ENCODE peak calls at places on chromosome 5, in nine cellular contexts. T, G, H, I, K, R, E, O and F are unnamed samples.

GRCh38 chr5:102807878-102808502 is 52.9 kb downstream of the PAM start:
- DNase-seq in H (no peak), E (no peak), K (no peak), G (peak), R (no peak), O (no peak), T (no peak), I (peak), F (no peak)

GRCh38 chr5:139746691-139747582 is 48.7 kb upstream of the PSD2 start:
- DNase-seq in E (peak), G (no peak), I (no peak), H (peak), K (no peak), R (no peak), T (peak), O (no peak), F (no peak)

GRCh38 chr5:72428664-72429063 is 78.5 kb downstream of the ZNF366 start:
- DNase-seq in G (no peak), K (no peak), O (no peak), H (no peak), R (no peak), I (no peak), E (no peak), T (no peak), F (no peak)

GRCh38 chr5:71663570-71663969 is 55.5 kb upstream of the CARTPT start:
- DNase-seq in E (no peak), O (no peak), K (no peak), R (no peak), G (no peak), T (no peak), I (no peak), H (no peak), F (no peak)

GRCh38 chr5:78287833-78288232 is 6.7 kb downstream of the AP3B1 start:
- DNase-seq in O (peak), I (peak), G (peak), E (no peak), T (no peak), H (no peak), R (peak), K (no peak), F (no peak)

GRCh38 chr5:36666304-36666703 is 59.9 kb downstream of the SLC1A3 start:
- DNase-seq in G (no peak), H (no peak), T (no peak), K (no peak), O (no peak), R (no peak), I (no peak), E (no peak), F (no peak)

GRCh38 chr5:68225188-68225910 is 9.8 kb downstream of the PIK3R1 start:
- DNase-seq in K (no peak), I (peak), E (no peak), G (peak), R (peak), H (peak), O (peak), T (no peak), F (no peak)

GRCh38 chr5:107670028-107670926 is 460 bp downstream of the EFNA5 start:
- DNase-seq in E (no peak), R (peak), K (peak), T (no peak), G (peak), I (peak), H (peak), O (no peak), F (peak)

GRCh38 chr5:138240690-138241385 is 27.7 kb upstream of the CDC23 start:
- DNase-seq in I (no peak), O (no peak), K (no peak), G (no peak), R (no peak), T (no peak), E (no peak), H (no peak), F (no peak)

GRCh38 chr5:90055831-90056328 is 353.7 kb downstream of the CETN3 start:
- DNase-seq in H (no peak), E (no peak), I (peak), O (peak), R (peak), G (peak), K (no peak), T (no peak), F (no peak)

GRCh38 chr5:173473293-173473692 is 143.2 kb downstream of the BOD1 start:
- DNase-seq in K (no peak), I (no peak), E (no peak), G (no peak), O (no peak), R (no peak), H (no peak), T (no peak), F (no peak)

GRCh38 chr5:129903466-129904101 is 681 bp upstream of the CHSY3 start:
- DNase-seq in G (peak), T (no peak), E (no peak), I (no peak), K (no peak), O (no peak), R (peak), H (no peak), F (no peak)

GRCh38 chr5:2164586-2164985 is 281.9 kb upstream of the IRX4 start:
- DNase-seq in O (no peak), K (no peak), G (no peak), I (no peak), H (no peak), E (no peak), T (no peak), R (no peak), F (no peak)

GRCh38 chr5:3858524-3858923 is 262.9 kb downstream of the IRX1 start:
- DNase-seq in K (no peak), H (no peak), T (no peak), E (peak), O (no peak), R (no peak), G (no peak), I (no peak), F (no peak)

GRCh38 chr5:179866241-179867078 is 7.8 kb upstream of the MRNIP start:
- DNase-seq in R (peak), T (no peak), G (peak), H (peak), K (no peak), E (peak), O (no peak), I (no peak), F (no peak)

GRCh38 chr5:135139397-135140134 is 105.5 kb upstream of the PITX1 start:
- DNase-seq in K (no peak), R (peak), I (peak), G (peak), E (no peak), T (no peak), O (peak), H (peak), F (no peak)

GRCh38 chr5:90131734-90132133 is 277.8 kb downstream of the CETN3 start:
- DNase-seq in G (no peak), R (no peak), T (no peak), I (no peak), H (no peak), K (no peak), O (no peak), E (no peak), F (no peak)

GRCh38 chr5:141149812-141150211 is at the start of gene PCDHB6:
- DNase-seq in I (no peak), T (no peak), G (peak), K (no peak), O (peak), H (no peak), R (peak), E (no peak), F (no peak)

GRCh38 chr5:139273572-139274264 is 19.8 kb upstream of the MATR3 start:
- DNase-seq in G (peak), O (peak), T (peak), E (peak), R (peak), K (peak), H (peak), I (peak), F (peak)

GRCh38 chr5:133387621-133388020 is 224.7 kb downstream of the FSTL4 start:
- DNase-seq in I (no peak), H (peak), O (no peak), G (no peak), T (no peak), E (no peak), K (no peak), R (no peak), F (no peak)

GRCh38 chr5:69033690-69034089 is 60.1 kb upstream of the SLC30A5 start:
- DNase-seq in E (no peak), T (no peak), K (no peak), O (peak), H (no peak), R (peak), G (no peak), I (no peak), F (no peak)

GRCh38 chr5:61307611-61308010 is 24.4 kb upstream of the ZSWIM6 start:
- DNase-seq in O (no peak), T (no peak), H (no peak), R (no peak), K (no peak), I (no peak), E (no peak), G (no peak), F (no peak)

GRCh38 chr5:137651022-137651421 is 84.9 kb downstream of the KLHL3 start:
- DNase-seq in T (no peak), I (peak), G (no peak), H (no peak), O (peak), E (no peak), R (peak), K (no peak), F (no peak)

GRCh38 chr5:92969191-92969780 is 611.7 kb downstream of the NR2F1-AS1 start:
- DNase-seq in H (no peak), K (no peak), I (peak), R (no peak), T (no peak), E (no peak), G (peak), O (no peak), F (no peak)

GRCh38 chr5:127796207-127796606 is 93.0 kb downstream of the CCDC192 start:
- DNase-seq in E (no peak), O (no peak), R (no peak), K (no peak), I (no peak), G (no peak), H (no peak), T (no peak), F (no peak)

GRCh38 chr5:127801751-127802476 is 98.7 kb downstream of the CCDC192 start:
- DNase-seq in G (no peak), R (peak), O (no peak), E (no peak), H (no peak), T (no peak), I (peak), K (no peak), F (no peak)

GRCh38 chr5:127793879-127794278 is 90.7 kb downstream of the CCDC192 start:
- DNase-seq in K (no peak), H (no peak), E (no peak), O (no peak), I (no peak), T (no peak), G (no peak), R (no peak), F (no peak)

GRCh38 chr5:127802477-127802865 is 99.3 kb downstream of the CCDC192 start:
- DNase-seq in R (no peak), H (no peak), O (no peak), I (peak), T (no peak), K (no peak), E (no peak), G (no peak), F (no peak)

DNA sequence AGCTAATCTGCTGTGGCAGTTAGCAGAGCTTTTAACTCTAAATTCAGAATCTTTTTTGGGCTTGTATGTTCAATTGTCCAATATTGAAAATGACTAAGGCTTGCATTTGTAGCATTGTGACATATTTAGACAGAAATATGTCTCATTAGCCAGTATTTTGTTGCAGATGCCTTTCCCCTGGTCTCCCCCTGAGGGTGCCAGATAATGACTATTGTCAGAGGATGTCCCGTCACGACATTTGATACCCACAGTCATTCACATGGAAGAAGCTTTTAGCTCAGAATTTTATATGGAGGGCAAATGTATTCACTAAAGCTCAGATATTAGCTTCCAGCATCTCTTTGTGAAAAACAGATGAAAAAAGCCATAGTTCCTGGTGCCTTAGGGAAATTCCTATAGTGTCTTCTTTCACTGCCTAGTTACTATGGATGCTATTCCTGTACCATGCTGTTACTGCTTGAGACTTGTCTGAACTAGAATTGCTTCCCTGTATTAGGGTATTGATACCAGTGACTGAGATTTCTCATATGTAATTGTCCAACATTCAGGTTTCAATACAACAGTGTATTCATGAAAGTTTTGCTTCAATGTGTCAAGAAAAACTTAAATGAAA is 96.2 kb downstream of the CCDC192 start:
- DNase-seq in E (no peak), H (no peak), R (peak), O (no peak), T (no peak), G (no peak), I (no peak), K (no peak), F (no peak)
- TF ChIP-seq CTCF in E (no peak), H (no peak), R (no peak), O (no peak), T (no peak), G (no peak), I (no peak), K (no peak), F (no peak)

GRCh38 chr5:176533894-176534611 is 3.1 kb downstream of the RNF44 start:
- DNase-seq in E (peak), G (peak), K (no peak), R (peak), I (no peak), T (no peak), H (no peak), O (peak), F (no peak)
- TF ChIP-seq CTCF in E (peak), G (no peak), K (no peak), R (no peak), I (no peak), T (no peak), H (no peak), O (no peak), F (no peak)

GRCh38 chr5:159695741-159696294 is 220.5 kb upstream of the ADRA1B start:
- DNase-seq in I (no peak), T (no peak), O (no peak), G (no peak), E (no peak), H (no peak), K (no peak), R (no peak), F (no peak)
- TF ChIP-seq CTCF in I (no peak), T (no peak), O (no peak), G (no peak), E (no peak), H (no peak), K (no peak), R (no peak), F (no peak)

GRCh38 chr5:143166080-143166479 is 237.4 kb downstream of the NR3C1 start:
- DNase-seq in G (no peak), R (no peak), K (no peak), E (no peak), O (no peak), T (no peak), I (no peak), H (no peak), F (no peak)

GRCh38 chr5:143164557-143164956 is 238.9 kb downstream of the NR3C1 start:
- DNase-seq in O (peak), H (no peak), I (no peak), E (no peak), K (no peak), G (no peak), T (no peak), R (peak), F (no peak)

GRCh38 chr5:143165049-143165448 is 238.4 kb downstream of the NR3C1 start:
- DNase-seq in E (no peak), G (no peak), K (no peak), O (no peak), I (no peak), T (no peak), H (no peak), R (no peak), F (no peak)

GRCh38 chr5:143161893-143162520 is 241.5 kb downstream of the NR3C1 start:
- DNase-seq in O (peak), R (peak), G (peak), E (no peak), I (peak), T (no peak), H (peak), K (no peak), F (no peak)

DNA sequence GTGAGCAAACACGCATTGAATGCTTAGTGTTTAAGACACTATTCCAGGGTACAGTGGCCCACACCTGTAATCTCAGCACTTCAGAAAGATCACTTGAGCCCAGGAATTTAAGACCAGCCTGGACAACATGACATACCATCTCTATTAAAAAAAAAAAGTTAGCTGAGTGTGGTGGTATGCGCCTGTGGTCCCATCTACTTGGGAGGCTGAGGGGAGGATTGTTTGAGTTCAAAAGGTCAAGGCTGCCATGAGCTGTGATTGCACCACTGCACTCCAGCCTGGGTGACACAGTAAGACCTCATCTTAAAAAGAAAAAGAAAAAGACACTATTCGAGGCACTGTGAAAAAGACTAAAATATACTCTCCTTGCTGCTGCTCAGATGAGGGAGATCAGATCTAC is 240.7 kb downstream of the NR3C1 start:
- DNase-seq in O (no peak), I (no peak), H (no peak), T (no peak), R (no peak), G (no peak), E (no peak), K (no peak), F (no peak)
- TF ChIP-seq CTCF in O (no peak), I (no peak), H (no peak), T (no peak), R (no peak), G (no peak), E (no peak), K (no peak), F (no peak)

DNA sequence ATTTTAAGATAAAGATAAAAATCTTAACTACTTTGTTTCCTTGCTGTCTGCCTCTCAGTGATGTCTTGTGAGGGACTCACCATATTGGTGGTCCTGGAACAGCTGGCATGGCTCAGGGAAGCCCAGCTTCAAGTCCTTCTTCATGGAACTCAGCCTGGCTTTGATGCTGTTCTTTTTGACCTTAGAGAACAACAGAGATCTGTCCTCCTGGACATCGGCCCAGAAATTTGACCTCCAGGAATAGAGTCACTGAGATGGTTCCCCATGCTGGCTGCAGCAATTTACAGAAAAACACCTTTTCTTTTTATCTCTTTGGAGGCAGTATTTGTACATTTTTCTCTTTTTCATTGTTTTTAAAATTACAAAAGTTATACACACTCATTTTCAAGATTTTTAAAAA is 235.5 kb upstream of the WWC1 start:
- DNase-seq in G (no peak), H (no peak), T (no peak), R (no peak), E (no peak), K (no peak), O (no peak), I (no peak), F (no peak)
- TF ChIP-seq CTCF in G (no peak), H (no peak), T (no peak), R (no peak), E (no peak), K (no peak), O (no peak), I (no peak), F (no peak)

GRCh38 chr5:158223054-158223453 is 364.1 kb upstream of the CLINT1 start:
- DNase-seq in I (no peak), R (no peak), E (no peak), O (no peak), T (no peak), G (no peak), H (no peak), K (no peak), F (no peak)
- TF ChIP-seq CTCF in I (no peak), R (no peak), E (no peak), O (no peak), T (no peak), G (no peak), H (no peak), K (no peak), F (no peak)

GRCh38 chr5:148484651-148485050 is 100.9 kb downstream of the FBXO38 start:
- DNase-seq in G (no peak), K (no peak), H (no peak), T (no peak), O (no peak), R (peak), E (no peak), I (no peak), F (no peak)

GRCh38 chr5:148486456-148486855 is 102.7 kb downstream of the FBXO38 start:
- DNase-seq in O (no peak), K (no peak), H (no peak), T (no peak), R (no peak), I (no peak), G (no peak), E (no peak), F (no peak)

GRCh38 chr5:148483750-148484149 is 100.0 kb downstream of the FBXO38 start:
- DNase-seq in K (no peak), I (no peak), R (no peak), T (no peak), E (no peak), G (no peak), H (no peak), O (no peak), F (no peak)

GRCh38 chr5:148482196-148482595 is 98.4 kb downstream of the FBXO38 start:
- DNase-seq in O (no peak), T (no peak), E (no peak), G (peak), I (no peak), H (no peak), K (no peak), R (no peak), F (no peak)

GRCh38 chr5:148482697-148483462 is 99.1 kb downstream of the FBXO38 start:
- DNase-seq in I (peak), K (peak), R (peak), H (no peak), G (peak), E (peak), T (peak), O (peak), F (no peak)
- TF ChIP-seq CTCF in I (peak), K (peak), R (peak), H (peak), G (peak), E (peak), T (peak), O (peak), F (peak)